ENCODE peak calls at places on chromosomes 1 and 21, in nine cellular contexts. B, P, V, S, M, G, R, T and Q are unnamed samples.

GRCh38 chr1:43934279-43934985 is 831 bp downstream of the ARTN start:
- DNase-seq in T (peak), R (peak), P (peak), M (peak), V (no peak), S (peak), B (peak), G (peak), Q (no peak)

GRCh38 chr1:109926662-109927300 is 16.1 kb downstream of the CSF1 start:
- DNase-seq in V (no peak), R (peak), P (no peak), T (no peak), S (no peak), M (no peak), G (no peak), B (no peak), Q (no peak)

GRCh38 chr1:18645172-18646090 is 14.8 kb downstream of the PAX7 start:
- DNase-seq in T (no peak), P (no peak), R (no peak), G (no peak), M (no peak), V (no peak), S (no peak), B (no peak), Q (no peak)

GRCh38 chr21:20424943-20425342 is 573.3 kb upstream of the NCAM2 start:
- DNase-seq in V (no peak), S (no peak), R (no peak), B (no peak), P (no peak), G (no peak), T (no peak), M (no peak), Q (no peak)

GRCh38 chr1:8164670-8165069 is 138.6 kb upstream of the ERRFI1 start:
- DNase-seq in T (no peak), B (no peak), M (no peak), V (no peak), P (no peak), R (no peak), S (no peak), G (no peak), Q (no peak)

GRCh38 chr1:13730301-13730700 is 30.3 kb downstream of the PRDM2 start:
- DNase-seq in V (no peak), S (peak), P (no peak), M (no peak), R (no peak), T (no peak), B (no peak), G (no peak), Q (no peak)

GRCh38 chr1:230031131-230031530 is 35.9 kb upstream of the GALNT2 start:
- DNase-seq in B (peak), V (no peak), R (peak), G (no peak), M (no peak), P (no peak), T (no peak), S (no peak), Q (no peak)

GRCh38 chr1:225817611-225818061 is 7.7 kb downstream of the EPHX1 start:
- DNase-seq in S (no peak), T (peak), G (peak), P (no peak), B (peak), V (peak), R (peak), M (no peak), Q (peak)

GRCh38 chr1:229237320-229237719 is 33.6 kb upstream of the RAB4A start:
- DNase-seq in P (no peak), G (no peak), S (no peak), R (no peak), B (no peak), M (no peak), T (no peak), V (no peak), Q (no peak)

GRCh38 chr1:61606448-61607312 is 118.3 kb downstream of the TM2D1 start:
- DNase-seq in R (peak), T (peak), G (no peak), V (no peak), M (no peak), S (no peak), P (no peak), B (no peak), Q (peak)

GRCh38 chr1:151047591-151047924 is at the start of gene C1orf56:
- DNase-seq in B (peak), G (no peak), S (peak), V (no peak), T (peak), R (no peak), P (peak), M (peak), Q (peak)

GRCh38 chr1:226487921-226488320 is 60.6 kb upstream of the STUM start:
- DNase-seq in V (no peak), P (no peak), G (no peak), B (no peak), M (no peak), T (no peak), R (peak), S (no peak), Q (no peak)

GRCh38 chr1:111441573-111442192 is 7.4 kb downstream of the WDR77 start:
- DNase-seq in R (no peak), T (no peak), P (no peak), B (peak), M (no peak), V (no peak), S (peak), G (no peak), Q (no peak)

GRCh38 chr1:161502181-161502580 is 3.1 kb upstream of the FCGR2A start:
- DNase-seq in T (no peak), G (no peak), B (no peak), P (no peak), V (no peak), R (no peak), M (no peak), S (no peak), Q (no peak)

GRCh38 chr1:235486321-235486720 is 17.9 kb downstream of the B3GALNT2 start:
- DNase-seq in M (no peak), G (no peak), P (no peak), R (no peak), T (no peak), V (no peak), S (no peak), B (no peak), Q (no peak)

GRCh38 chr1:203629509-203630082 is 3.0 kb downstream of the ATP2B4 start:
- DNase-seq in S (peak), V (no peak), G (no peak), M (peak), B (no peak), P (peak), R (no peak), T (peak), Q (peak)

GRCh38 chr1:98058676-98059075 is 137.8 kb upstream of the DPYD start:
- DNase-seq in T (no peak), B (no peak), G (no peak), M (no peak), R (no peak), V (no peak), S (no peak), P (no peak), Q (no peak)

GRCh38 chr1:73832276-73832825 is 365.6 kb downstream of the LRRIQ3 start:
- DNase-seq in R (no peak), V (no peak), S (no peak), B (no peak), T (no peak), M (no peak), P (no peak), G (no peak), Q (no peak)

GRCh38 chr1:99424087-99424486 is 159.8 kb downstream of the PLPPR4 start:
- DNase-seq in R (no peak), V (no peak), S (no peak), P (no peak), T (no peak), B (no peak), M (no peak), G (no peak), Q (no peak)

GRCh38 chr1:24993871-24994270 is 63.8 kb upstream of the RUNX3 start:
- DNase-seq in G (no peak), P (no peak), M (no peak), R (no peak), S (no peak), V (no peak), B (no peak), T (no peak), Q (no peak)

GRCh38 chr21:34796518-34797201 is 127.9 kb downstream of the CLIC6 start:
- DNase-seq in S (no peak), G (no peak), B (no peak), R (no peak), V (no peak), M (no peak), P (no peak), T (no peak), Q (no peak)

GRCh38 chr21:42614391-42614790 is 39.0 kb upstream of the PDE9A start:
- DNase-seq in S (peak), T (no peak), G (no peak), M (no peak), B (no peak), V (no peak), P (no peak), R (peak), Q (no peak)

GRCh38 chr1:56098956-56099355 is 480.4 kb downstream of the PLPP3 start:
- DNase-seq in V (no peak), G (no peak), M (no peak), T (no peak), P (no peak), B (no peak), R (no peak), S (no peak), Q (no peak)

GRCh38 chr1:156463874-156464273 is 36.7 kb downstream of the MEF2D start:
- DNase-seq in T (no peak), G (no peak), V (no peak), R (no peak), P (no peak), B (no peak), M (no peak), S (no peak), Q (peak)

GRCh38 chr1:56534252-56534651 is 45.1 kb downstream of the PLPP3 start:
- DNase-seq in T (no peak), V (no peak), P (no peak), G (no peak), M (no peak), B (no peak), S (no peak), R (no peak), Q (no peak)

GRCh38 chr1:221227872-221228337 is 348.7 kb downstream of the HLX start:
- DNase-seq in M (no peak), R (peak), T (no peak), G (no peak), P (no peak), S (no peak), V (no peak), B (no peak), Q (no peak)

GRCh38 chr1:9827558-9828185 is 3.9 kb upstream of the CLSTN1 start:
- DNase-seq in S (no peak), M (no peak), G (no peak), T (no peak), R (no peak), B (no peak), V (no peak), P (no peak), Q (no peak)

GRCh38 chr1:88401283-88401682 is 282.8 kb upstream of the PKN2 start:
- DNase-seq in R (no peak), V (no peak), T (no peak), B (no peak), M (peak), P (no peak), G (no peak), S (no peak), Q (no peak)

GRCh38 chr1:7636801-7637526 is 134.1 kb upstream of the VAMP3 start:
- DNase-seq in S (no peak), R (no peak), V (no peak), B (no peak), G (no peak), P (no peak), M (no peak), T (no peak), Q (no peak)

GRCh38 chr1:98045211-98046030 is 124.6 kb upstream of the DPYD start:
- DNase-seq in G (no peak), S (no peak), P (no peak), B (peak), V (no peak), R (peak), M (no peak), T (peak), Q (no peak)

GRCh38 chr1:21651214-21652042 is 17.7 kb downstream of the RAP1GAP start:
- DNase-seq in B (peak), M (peak), R (peak), G (no peak), S (peak), P (peak), T (peak), V (no peak), Q (no peak)

GRCh38 chr1:31344503-31344902 is 28.4 kb downstream of the FABP3 start:
- DNase-seq in S (no peak), P (no peak), V (no peak), T (no peak), M (no peak), B (no peak), G (no peak), R (no peak), Q (no peak)

GRCh38 chr1:95340056-95340455 is 106.0 kb downstream of the RWDD3 start:
- DNase-seq in B (no peak), V (no peak), G (no peak), M (no peak), T (no peak), R (no peak), S (no peak), P (no peak), Q (no peak)

GRCh38 chr1:89001510-89001909 is 9.1 kb upstream of the KYAT3 start:
- DNase-seq in V (no peak), R (peak), G (no peak), M (no peak), S (no peak), P (no peak), T (no peak), B (no peak), Q (no peak)

GRCh38 chr1:181166377-181167196 is 78.1 kb downstream of the IER5 start:
- DNase-seq in R (peak), B (peak), G (no peak), S (peak), M (peak), V (peak), T (peak), P (peak), Q (peak)

GRCh38 chr21:26171310-26172100 is 935 bp upstream of the APP start:
- DNase-seq in B (no peak), P (no peak), T (no peak), R (no peak), G (no peak), S (no peak), V (no peak), M (no peak), Q (no peak)

DNA sequence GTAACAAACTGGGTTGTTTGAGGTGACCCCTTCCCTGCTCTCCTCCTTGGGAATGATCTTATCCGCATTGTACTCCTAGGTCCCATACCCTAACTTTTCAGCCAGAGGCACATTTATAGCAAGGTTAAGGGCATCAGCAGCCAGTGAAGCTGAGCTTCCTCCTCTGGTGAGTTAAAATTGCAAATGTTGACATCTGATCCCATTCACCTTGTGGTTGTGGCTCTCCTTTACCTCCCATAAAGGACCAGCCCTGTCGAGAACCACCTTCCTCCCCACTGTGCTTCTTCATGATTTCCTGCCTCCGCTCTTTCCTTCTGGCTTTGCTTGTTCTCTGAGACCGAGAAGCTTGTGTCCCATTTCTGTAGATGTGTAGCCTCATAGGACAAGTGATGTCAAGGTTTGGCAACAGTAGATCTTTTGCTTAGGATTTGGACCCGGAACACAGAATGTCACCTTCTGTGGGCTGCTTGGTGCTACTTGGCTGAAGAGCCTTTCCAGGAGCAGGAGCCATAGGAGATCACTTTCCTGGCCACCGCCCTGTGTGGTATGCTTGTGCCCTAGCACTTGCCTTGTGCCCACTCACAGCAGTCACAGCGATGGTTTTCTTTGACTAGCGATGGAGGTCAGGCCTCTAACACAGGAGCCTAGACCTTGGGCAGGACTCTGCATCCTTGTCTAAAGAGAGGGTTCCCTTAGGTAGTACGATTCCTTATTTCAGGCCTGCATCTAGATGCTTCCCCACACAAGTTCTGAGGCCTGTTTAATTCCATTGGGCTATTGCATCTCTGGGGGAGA is 18.8 kb downstream of the SZRD1 start:
- DNase-seq in B (no peak), S (no peak), P (no peak), T (no peak), G (no peak), M (no peak), V (no peak), R (no peak), Q (no peak)
- H3K4me3 ChIP-seq in B (no peak), S (no peak), P (no peak), T (no peak), G (no peak), M (no peak), V (no peak), R (no peak), Q (no peak)

GRCh38 chr1:52603301-52603675 is 1.1 kb downstream of the GPX7 start:
- DNase-seq in G (no peak), B (no peak), S (no peak), T (peak), R (no peak), P (no peak), V (no peak), M (no peak), Q (no peak)
- H3K4me3 ChIP-seq in G (no peak), B (no peak), S (peak), T (no peak), R (no peak), P (peak), V (peak), M (peak), Q (peak)

DNA sequence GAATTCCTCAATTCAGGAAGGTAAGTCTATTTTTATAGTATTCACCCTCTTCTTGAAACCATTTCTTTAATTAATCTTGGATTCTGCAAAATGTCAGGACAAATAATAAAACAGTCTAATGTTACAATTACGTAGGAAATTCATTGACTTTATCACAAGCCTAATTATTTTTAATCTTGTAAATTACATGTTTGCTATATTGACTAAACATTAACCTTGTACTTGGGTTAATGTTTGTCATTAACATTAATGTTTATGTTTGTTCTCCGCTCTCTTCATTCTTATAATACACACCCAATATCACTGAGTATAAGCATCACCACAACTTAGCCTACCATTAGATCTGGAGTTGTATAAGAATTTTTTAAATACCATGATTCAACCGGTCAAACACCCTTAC is 2.8 kb downstream of the GCLM start:
- DNase-seq in M (no peak), S (no peak), B (no peak), T (no peak), G (no peak), P (no peak), R (no peak), V (no peak), Q (no peak)
- H3K4me3 ChIP-seq in M (no peak), S (no peak), B (peak), T (no peak), G (no peak), P (no peak), R (peak), V (peak), Q (no peak)

GRCh38 chr1:206435450-206435849 is 34.8 kb upstream of the IKBKE start:
- DNase-seq in G (peak), B (no peak), S (no peak), R (no peak), T (no peak), V (no peak), M (no peak), P (no peak), Q (no peak)

GRCh38 chr1:206441336-206441967 is 28.8 kb upstream of the IKBKE start:
- DNase-seq in T (no peak), S (no peak), M (no peak), G (no peak), R (no peak), V (no peak), B (no peak), P (no peak), Q (no peak)

GRCh38 chr1:206438554-206438953 is 31.7 kb upstream of the IKBKE start:
- DNase-seq in R (no peak), M (no peak), V (no peak), G (no peak), T (no peak), P (no peak), S (no peak), B (no peak), Q (no peak)

GRCh38 chr1:206442101-206442500 is 28.2 kb upstream of the IKBKE start:
- DNase-seq in B (no peak), T (no peak), M (no peak), S (no peak), G (no peak), R (peak), V (no peak), P (no peak), Q (no peak)

DNA sequence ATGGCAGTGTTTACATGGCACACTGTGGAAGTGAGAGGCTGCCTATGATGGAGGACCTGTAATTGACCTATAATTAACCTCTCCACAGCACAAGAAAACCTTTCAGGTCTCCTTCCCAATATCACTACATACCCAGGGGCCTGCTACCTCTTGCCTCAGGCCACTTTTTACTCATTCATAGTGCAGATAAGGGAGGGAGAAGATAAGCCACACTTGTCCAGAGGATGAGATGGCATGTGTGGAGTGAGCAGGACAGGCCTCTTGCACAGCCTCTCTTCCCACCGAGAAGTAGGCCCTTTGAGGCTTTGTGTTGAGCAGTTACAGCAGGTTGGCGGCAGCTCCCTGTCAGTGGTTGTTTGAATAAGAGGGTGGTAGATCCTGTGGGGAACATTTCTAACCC is 31.1 kb upstream of the IKBKE start:
- DNase-seq in G (no peak), P (no peak), T (no peak), R (no peak), S (no peak), V (no peak), M (no peak), B (no peak), Q (no peak)
- H3K4me3 ChIP-seq in G (no peak), P (no peak), T (no peak), R (no peak), S (no peak), V (no peak), M (no peak), B (no peak), Q (no peak)

GRCh38 chr1:94236630-94237290 is 624 bp downstream of the ARHGAP29 start:
- DNase-seq in M (no peak), R (peak), G (no peak), T (peak), V (no peak), S (peak), P (peak), B (peak), Q (peak)

GRCh38 chr1:94237291-94238226 is at the start of gene ARHGAP29:
- DNase-seq in P (peak), B (peak), S (peak), R (peak), V (no peak), T (peak), M (peak), G (peak), Q (peak)

GRCh38 chr1:94234615-94235014 is 2.8 kb downstream of the ARHGAP29 start:
- DNase-seq in R (no peak), V (no peak), T (no peak), P (no peak), B (no peak), M (no peak), G (no peak), S (no peak), Q (no peak)

GRCh38 chr1:94236021-94236491 is 1.3 kb downstream of the ARHGAP29 start:
- DNase-seq in P (no peak), B (no peak), S (no peak), T (no peak), R (no peak), M (no peak), V (no peak), G (no peak), Q (no peak)

GRCh38 chr1:94235189-94236020 is 2.0 kb downstream of the ARHGAP29 start:
- DNase-seq in R (no peak), B (no peak), P (no peak), V (no peak), T (no peak), M (no peak), S (no peak), G (no peak), Q (no peak)
- H3K4me3 ChIP-seq in R (peak), B (peak), P (no peak), V (peak), T (peak), M (no peak), S (no peak), G (no peak), Q (peak)